ENCODE peak calls at places on chromosomes 4 and X, in ten cellular contexts. One of them, this sample, is unnamed.

GRCh38 chr4:44738615-44739014 is 12.3 kb upstream of the GNPDA2 start:
- DNase-seq in psoas muscle: no peak
- DNase-seq in IMR-90: no peak
- DNase-seq in foreskin keratinocyte: no peak
- DNase-seq in H9: no peak
- DNase-seq in lower lobe of right lung: no peak
- DNase-seq in heart right ventricle: no peak
- DNase-seq in fibroblast of lung: no peak
- DNase-seq in small intestine: no peak
- DNase-seq in right lobe of liver: no peak
- DNase-seq in this sample: no peak

GRCh38 chrX:29617276-29617675 is 598.1 kb upstream of the MAGEB2 start:
- DNase-seq in lower lobe of right lung: no peak
- DNase-seq in right lobe of liver: no peak
- DNase-seq in psoas muscle: no peak
- DNase-seq in H9: no peak
- DNase-seq in small intestine: no peak
- DNase-seq in fibroblast of lung: peak; percentile 31
- DNase-seq in IMR-90: peak; percentile 69
- DNase-seq in heart right ventricle: no peak
- DNase-seq in foreskin keratinocyte: no peak
- DNase-seq in this sample: no peak

GRCh38 chr4:9989918-9990635 is 31.2 kb downstream of the SLC2A9 start:
- DNase-seq in right lobe of liver: no peak
- DNase-seq in lower lobe of right lung: no peak
- DNase-seq in H9: no peak
- DNase-seq in foreskin keratinocyte: no peak
- DNase-seq in psoas muscle: no peak
- DNase-seq in small intestine: no peak
- DNase-seq in IMR-90: no peak
- DNase-seq in heart right ventricle: no peak
- DNase-seq in fibroblast of lung: no peak
- DNase-seq in this sample: no peak

GRCh38 chrX:54045563-54046228 is 1.4 kb upstream of the PHF8 start:
- DNase-seq in right lobe of liver: peak; percentile 56
- DNase-seq in foreskin keratinocyte: no peak
- DNase-seq in fibroblast of lung: no peak
- DNase-seq in H9: no peak
- DNase-seq in heart right ventricle: no peak
- DNase-seq in small intestine: no peak
- DNase-seq in IMR-90: no peak
- DNase-seq in psoas muscle: no peak
- DNase-seq in lower lobe of right lung: no peak
- DNase-seq in this sample: no peak

GRCh38 chr4:182555997-182556418 is 312.8 kb downstream of the TENM3 start:
- DNase-seq in IMR-90: peak; percentile 91
- DNase-seq in heart right ventricle: no peak
- DNase-seq in small intestine: no peak
- DNase-seq in right lobe of liver: no peak
- DNase-seq in lower lobe of right lung: no peak
- DNase-seq in foreskin keratinocyte: peak; percentile 47
- DNase-seq in fibroblast of lung: peak; percentile 92
- DNase-seq in H9: peak; percentile 47
- DNase-seq in psoas muscle: no peak
- DNase-seq in this sample: no peak

GRCh38 chr4:99665981-99666380 is 8.4 kb upstream of the C4orf54 start:
- DNase-seq in heart right ventricle: no peak
- DNase-seq in foreskin keratinocyte: no peak
- DNase-seq in small intestine: no peak
- DNase-seq in H9: no peak
- DNase-seq in right lobe of liver: no peak
- DNase-seq in psoas muscle: no peak
- DNase-seq in IMR-90: no peak
- DNase-seq in lower lobe of right lung: no peak
- DNase-seq in fibroblast of lung: no peak
- DNase-seq in this sample: no peak

GRCh38 chr4:30757357-30757756 is 37.2 kb downstream of the PCDH7 start:
- DNase-seq in small intestine: no peak
- DNase-seq in lower lobe of right lung: no peak
- DNase-seq in foreskin keratinocyte: peak; percentile 97
- DNase-seq in fibroblast of lung: peak; percentile 98
- DNase-seq in psoas muscle: no peak
- DNase-seq in heart right ventricle: no peak
- DNase-seq in right lobe of liver: no peak
- DNase-seq in H9: no peak
- DNase-seq in IMR-90: peak; percentile 92
- DNase-seq in this sample: no peak

GRCh38 chr4:124958812-124959211 is 246.3 kb upstream of the ANKRD50 start:
- DNase-seq in lower lobe of right lung: no peak
- DNase-seq in right lobe of liver: no peak
- DNase-seq in H9: no peak
- DNase-seq in foreskin keratinocyte: no peak
- DNase-seq in small intestine: no peak
- DNase-seq in IMR-90: no peak
- DNase-seq in fibroblast of lung: no peak
- DNase-seq in heart right ventricle: no peak
- DNase-seq in psoas muscle: no peak
- DNase-seq in this sample: no peak

GRCh38 chr4:26218677-26219181 is 102.1 kb upstream of the RBPJ start:
- DNase-seq in lower lobe of right lung: no peak
- DNase-seq in H9: no peak
- DNase-seq in IMR-90: no peak
- DNase-seq in fibroblast of lung: no peak
- DNase-seq in right lobe of liver: no peak
- DNase-seq in small intestine: no peak
- DNase-seq in foreskin keratinocyte: no peak
- DNase-seq in psoas muscle: no peak
- DNase-seq in heart right ventricle: no peak
- DNase-seq in this sample: no peak

GRCh38 chr4:68344049-68344448 is 5.8 kb downstream of the YTHDC1 start:
- DNase-seq in psoas muscle: no peak
- DNase-seq in heart right ventricle: no peak
- DNase-seq in right lobe of liver: no peak
- DNase-seq in foreskin keratinocyte: no peak
- DNase-seq in lower lobe of right lung: no peak
- DNase-seq in IMR-90: no peak
- DNase-seq in fibroblast of lung: no peak
- DNase-seq in small intestine: no peak
- DNase-seq in H9: no peak
- DNase-seq in this sample: no peak

GRCh38 chrX:139932077-139932900 is 564 bp downstream of the ATP11C start:
- DNase-seq in IMR-90: peak; percentile 26
- DNase-seq in small intestine: peak; percentile 25
- DNase-seq in foreskin keratinocyte: no peak
- DNase-seq in psoas muscle: peak; percentile 57
- DNase-seq in lower lobe of right lung: peak; percentile 62
- DNase-seq in right lobe of liver: peak; percentile 72
- DNase-seq in H9: no peak
- DNase-seq in heart right ventricle: peak; percentile 21
- DNase-seq in fibroblast of lung: peak; percentile 36
- DNase-seq in this sample: peak; percentile 41

GRCh38 chr4:163048447-163048846 is 118.2 kb downstream of the NAF1 start:
- DNase-seq in H9: peak; percentile 49
- DNase-seq in lower lobe of right lung: no peak
- DNase-seq in foreskin keratinocyte: no peak
- DNase-seq in fibroblast of lung: peak; percentile 21
- DNase-seq in small intestine: peak; percentile 10
- DNase-seq in IMR-90: peak; percentile 19
- DNase-seq in right lobe of liver: no peak
- DNase-seq in heart right ventricle: no peak
- DNase-seq in psoas muscle: no peak
- DNase-seq in this sample: no peak

GRCh38 chr4:12729384-12729783 is 754.8 kb downstream of the RAB28 start:
- DNase-seq in psoas muscle: no peak
- DNase-seq in foreskin keratinocyte: no peak
- DNase-seq in heart right ventricle: no peak
- DNase-seq in IMR-90: peak; percentile 15
- DNase-seq in fibroblast of lung: peak; percentile 3
- DNase-seq in lower lobe of right lung: no peak
- DNase-seq in right lobe of liver: no peak
- DNase-seq in small intestine: peak; percentile 6
- DNase-seq in H9: no peak
- DNase-seq in this sample: no peak

GRCh38 chr4:88291003-88291402 is 6.6 kb upstream of the PPM1K start:
- DNase-seq in right lobe of liver: no peak
- DNase-seq in fibroblast of lung: peak; percentile 47
- DNase-seq in foreskin keratinocyte: no peak
- DNase-seq in psoas muscle: no peak
- DNase-seq in small intestine: no peak
- DNase-seq in lower lobe of right lung: no peak
- DNase-seq in H9: no peak
- DNase-seq in heart right ventricle: peak; percentile 42
- DNase-seq in IMR-90: peak; percentile 14
- DNase-seq in this sample: no peak

GRCh38 chr4:145886871-145887240 is 51.8 kb downstream of the ZNF827 start:
- DNase-seq in right lobe of liver: no peak
- DNase-seq in fibroblast of lung: no peak
- DNase-seq in small intestine: no peak
- DNase-seq in heart right ventricle: no peak
- DNase-seq in psoas muscle: no peak
- DNase-seq in IMR-90: no peak
- DNase-seq in foreskin keratinocyte: no peak
- DNase-seq in H9: no peak
- DNase-seq in lower lobe of right lung: no peak
- DNase-seq in this sample: no peak

GRCh38 chr4:145883173-145883572 is 55.5 kb downstream of the ZNF827 start:
- DNase-seq in fibroblast of lung: no peak
- DNase-seq in H9: no peak
- DNase-seq in psoas muscle: no peak
- DNase-seq in foreskin keratinocyte: no peak
- DNase-seq in IMR-90: no peak
- DNase-seq in lower lobe of right lung: no peak
- DNase-seq in heart right ventricle: no peak
- DNase-seq in right lobe of liver: no peak
- DNase-seq in small intestine: no peak
- DNase-seq in this sample: no peak

GRCh38 chr4:145887241-145887964 is 51.2 kb downstream of the ZNF827 start:
- DNase-seq in H9: no peak
- DNase-seq in IMR-90: peak; percentile 75
- DNase-seq in right lobe of liver: no peak
- DNase-seq in lower lobe of right lung: no peak
- DNase-seq in foreskin keratinocyte: no peak
- DNase-seq in small intestine: no peak
- DNase-seq in psoas muscle: peak; percentile 33
- DNase-seq in fibroblast of lung: peak; percentile 77
- DNase-seq in heart right ventricle: peak; percentile 26
- DNase-seq in this sample: no peak

GRCh38 chr4:145884775-145885174 is 53.8 kb downstream of the ZNF827 start:
- DNase-seq in right lobe of liver: no peak
- DNase-seq in H9: no peak
- DNase-seq in lower lobe of right lung: no peak
- DNase-seq in psoas muscle: no peak
- DNase-seq in fibroblast of lung: no peak
- DNase-seq in heart right ventricle: no peak
- DNase-seq in IMR-90: no peak
- DNase-seq in small intestine: no peak
- DNase-seq in foreskin keratinocyte: no peak
- DNase-seq in this sample: no peak

DNA sequence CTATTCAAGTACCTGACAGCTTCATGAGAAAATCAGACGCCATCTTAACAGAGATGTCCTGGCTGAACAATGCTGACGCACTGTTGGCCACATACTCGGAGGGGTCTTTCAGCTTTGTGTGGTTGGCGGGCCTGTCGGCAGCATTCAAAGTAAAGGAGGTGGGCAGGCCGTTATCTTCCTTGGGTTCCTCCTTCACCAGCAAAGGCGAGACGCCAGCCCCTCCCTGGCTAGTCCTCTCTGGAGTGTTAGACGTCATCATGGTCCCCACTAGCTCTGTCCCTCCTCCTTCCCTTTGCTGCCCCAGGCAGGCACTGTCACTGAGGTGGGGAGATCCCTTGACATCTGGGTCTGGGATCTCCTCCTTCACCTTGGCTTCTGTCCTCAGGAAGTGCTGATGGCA is 53.0 kb downstream of the ZNF827 start:
- DNase-seq in small intestine: no peak
- DNase-seq in fibroblast of lung: no peak
- DNase-seq in lower lobe of right lung: no peak
- DNase-seq in heart right ventricle: no peak
- DNase-seq in right lobe of liver: no peak
- DNase-seq in H9: no peak
- DNase-seq in IMR-90: no peak
- DNase-seq in foreskin keratinocyte: no peak
- DNase-seq in psoas muscle: no peak
- DNase-seq in this sample: no peak
- H3K4me1 ChIP-seq in small intestine: peaks cover 9% of the 10 kb centered on the region
- H3K4me1 ChIP-seq in fibroblast of lung: peaks cover 2% of the 10 kb centered on the region
- H3K4me1 ChIP-seq in lower lobe of right lung: peaks cover 10% of the 10 kb centered on the region
- H3K4me1 ChIP-seq in heart right ventricle: peaks cover 16% of the 10 kb centered on the region
- H3K4me1 ChIP-seq in right lobe of liver: no peaks in the 10 kb centered on the region
- H3K4me1 ChIP-seq in H9: peaks cover 22% of the 10 kb centered on the region
- H3K4me1 ChIP-seq in IMR-90: peaks cover 6% of the 10 kb centered on the region
- H3K4me1 ChIP-seq in foreskin keratinocyte: peaks cover 12% of the 10 kb centered on the region
- H3K4me1 ChIP-seq in psoas muscle: peaks cover 42% of the 10 kb centered on the region
- H3K4me1 ChIP-seq in this sample: no peaks in the 10 kb centered on the region

GRCh38 chr4:7612311-7612710 is 177.6 kb upstream of the PSAPL1 start:
- DNase-seq in psoas muscle: no peak
- DNase-seq in right lobe of liver: no peak
- DNase-seq in IMR-90: no peak
- DNase-seq in heart right ventricle: no peak
- DNase-seq in fibroblast of lung: no peak
- DNase-seq in lower lobe of right lung: no peak
- DNase-seq in H9: no peak
- DNase-seq in small intestine: no peak
- DNase-seq in foreskin keratinocyte: no peak
- DNase-seq in this sample: no peak
- H3K4me1 ChIP-seq in psoas muscle: no peaks in the 10 kb centered on the region
- H3K4me1 ChIP-seq in right lobe of liver: no peaks in the 10 kb centered on the region
- H3K4me1 ChIP-seq in IMR-90: no peaks in the 10 kb centered on the region
- H3K4me1 ChIP-seq in heart right ventricle: no peaks in the 10 kb centered on the region
- H3K4me1 ChIP-seq in fibroblast of lung: no peaks in the 10 kb centered on the region
- H3K4me1 ChIP-seq in lower lobe of right lung: no peaks in the 10 kb centered on the region
- H3K4me1 ChIP-seq in H9: no peaks in the 10 kb centered on the region
- H3K4me1 ChIP-seq in small intestine: no peaks in the 10 kb centered on the region
- H3K4me1 ChIP-seq in foreskin keratinocyte: no peaks in the 10 kb centered on the region
- H3K4me1 ChIP-seq in this sample: no peaks in the 10 kb centered on the region

DNA sequence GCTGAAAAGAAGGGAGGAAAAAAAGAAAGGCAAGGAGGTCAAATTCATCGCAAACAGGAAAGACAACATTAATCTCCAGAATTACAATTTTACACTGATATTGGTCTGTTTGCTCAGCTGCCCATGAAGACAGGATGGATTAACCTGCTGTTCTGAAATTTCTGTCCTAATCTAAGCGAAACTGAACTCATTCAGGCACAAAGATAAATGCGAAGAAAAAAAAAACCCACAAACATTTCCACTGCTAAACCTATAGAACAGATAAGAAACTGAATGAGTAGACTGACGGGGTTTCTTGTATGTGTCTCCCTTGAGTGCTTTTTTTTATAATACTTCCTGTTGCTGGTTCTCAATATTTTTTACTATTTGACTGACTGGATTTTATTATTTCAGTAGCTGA is 251.8 kb upstream of the FTHL17 start:
- DNase-seq in heart right ventricle: no peak
- DNase-seq in IMR-90: no peak
- DNase-seq in H9: no peak
- DNase-seq in foreskin keratinocyte: no peak
- DNase-seq in psoas muscle: no peak
- DNase-seq in small intestine: no peak
- DNase-seq in right lobe of liver: no peak
- DNase-seq in lower lobe of right lung: no peak
- DNase-seq in fibroblast of lung: no peak
- DNase-seq in this sample: no peak
- H3K4me1 ChIP-seq in heart right ventricle: no peaks in the 10 kb centered on the region
- H3K4me1 ChIP-seq in IMR-90: no peaks in the 10 kb centered on the region
- H3K4me1 ChIP-seq in H9: no peaks in the 10 kb centered on the region
- H3K4me1 ChIP-seq in foreskin keratinocyte: no peaks in the 10 kb centered on the region
- H3K4me1 ChIP-seq in psoas muscle: no peaks in the 10 kb centered on the region
- H3K4me1 ChIP-seq in small intestine: no peaks in the 10 kb centered on the region
- H3K4me1 ChIP-seq in right lobe of liver: no peaks in the 10 kb centered on the region
- H3K4me1 ChIP-seq in lower lobe of right lung: no peaks in the 10 kb centered on the region
- H3K4me1 ChIP-seq in fibroblast of lung: no peaks in the 10 kb centered on the region
- H3K4me1 ChIP-seq in this sample: no peaks in the 10 kb centered on the region

GRCh38 chr4:73404457-73404856 is 370 bp downstream of the ALB start:
- DNase-seq in small intestine: no peak
- DNase-seq in IMR-90: no peak
- DNase-seq in lower lobe of right lung: no peak
- DNase-seq in psoas muscle: no peak
- DNase-seq in foreskin keratinocyte: no peak
- DNase-seq in heart right ventricle: no peak
- DNase-seq in H9: no peak
- DNase-seq in right lobe of liver: no peak
- DNase-seq in fibroblast of lung: no peak
- DNase-seq in this sample: no peak
- H3K4me1 ChIP-seq in small intestine: no peaks in the 10 kb centered on the region
- H3K4me1 ChIP-seq in IMR-90: no peaks in the 10 kb centered on the region
- H3K4me1 ChIP-seq in lower lobe of right lung: no peaks in the 10 kb centered on the region
- H3K4me1 ChIP-seq in psoas muscle: no peaks in the 10 kb centered on the region
- H3K4me1 ChIP-seq in foreskin keratinocyte: no peaks in the 10 kb centered on the region
- H3K4me1 ChIP-seq in heart right ventricle: no peaks in the 10 kb centered on the region
- H3K4me1 ChIP-seq in H9: peaks cover 2% of the 10 kb centered on the region
- H3K4me1 ChIP-seq in right lobe of liver: no peaks in the 10 kb centered on the region
- H3K4me1 ChIP-seq in fibroblast of lung: no peaks in the 10 kb centered on the region
- H3K4me1 ChIP-seq in this sample: no peaks in the 10 kb centered on the region